ENCODE peak calls at places on chromosomes 7 and 10, in four cellular contexts. P, Y, E and B are unnamed samples.

GRCh38 chr7:137003071-137003470 is 134.6 kb downstream of the CHRM2 start:
- DNase-seq in P (no peak), Y (no peak), E (no peak), B (no peak)

GRCh38 chr7:157543791-157544190 is 207.0 kb downstream of the DNAJB6 start:
- DNase-seq in P (no peak), Y (no peak), E (no peak), B (no peak)

GRCh38 chr10:108521827-108522503 is 1357.5 kb upstream of the SORCS1 start:
- DNase-seq in P (no peak), Y (no peak), E (no peak), B (no peak)

GRCh38 chr10:15370741-15371701 is at the start of gene FAM171A1:
- DNase-seq in P (peak; percentile 50), Y (no peak), E (peak; percentile 79), B (no peak)

GRCh38 chr10:21069929-21070363 is 172.8 kb upstream of the NEBL start:
- DNase-seq in P (no peak), Y (no peak), E (no peak), B (no peak)

GRCh38 chr10:119517235-119518141 is 25.0 kb downstream of the RGS10 start:
- DNase-seq in P (peak; percentile 54), Y (peak; percentile 59), E (no peak), B (peak; percentile 52)

GRCh38 chr7:142804715-142805114 is 33.9 kb downstream of the PRSS2 start:
- DNase-seq in P (no peak), Y (no peak), E (peak; percentile 55), B (no peak)

GRCh38 chr7:1681581-1681980 is 11.5 kb downstream of the ELFN1 start:
- DNase-seq in P (no peak), Y (no peak), E (no peak), B (no peak)

GRCh38 chr7:108592633-108593277 is 23.1 kb downstream of the DNAJB9 start:
- DNase-seq in P (no peak), Y (no peak), E (no peak), B (no peak)

GRCh38 chr7:55477781-55478374 is 94.4 kb downstream of the VOPP1 start:
- DNase-seq in P (no peak), Y (no peak), E (no peak), B (no peak)

GRCh38 chr10:29329420-29329819 is 40.5 kb downstream of the LYZL1 start:
- DNase-seq in P (no peak), Y (no peak), E (no peak), B (no peak)

GRCh38 chr7:122561326-122561725 is 137.6 kb downstream of the RNF133 start:
- DNase-seq in P (no peak), Y (no peak), E (no peak), B (no peak)
- TF ChIP-seq SPI1 in P (no peak), Y (no peak), E (no peak), B (no peak)

GRCh38 chr10:50470798-50471582 is 152.8 kb downstream of the SGMS1 start:
- DNase-seq in P (no peak), Y (no peak), E (no peak), B (no peak)
- TF ChIP-seq POLR2AphosphoS5 in P (no peak), Y (no peak), E (no peak), B (no peak)

DNA sequence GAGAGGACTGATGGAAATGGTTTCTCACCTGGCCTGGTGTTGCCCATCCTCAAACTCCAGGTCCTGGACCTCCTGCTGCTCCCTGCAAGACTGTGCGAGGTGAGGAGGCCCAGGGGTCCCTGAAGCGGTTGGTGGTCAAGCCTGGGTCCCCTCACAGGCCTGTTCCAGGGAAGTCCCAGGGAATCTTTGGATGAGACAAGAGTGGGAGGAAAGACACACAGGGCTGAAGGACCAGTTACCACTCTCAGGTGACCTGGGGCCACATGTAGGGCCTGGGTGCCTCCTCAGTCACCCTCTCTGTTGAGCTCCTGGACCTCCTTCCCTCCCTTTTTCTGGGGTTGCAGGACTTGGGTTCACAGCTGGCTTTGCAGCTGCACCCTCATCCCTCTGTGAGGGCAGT is 42.6 kb upstream of the CXCL12 start:
- DNase-seq in P (no peak), Y (no peak), E (no peak), B (no peak)
- TF ChIP-seq SPI1 in P (no peak), Y (no peak), E (no peak), B (no peak)

GRCh38 chr7:101860316-101861222 is 43.1 kb downstream of the CUX1 start:
- DNase-seq in P (no peak), Y (no peak), E (no peak), B (no peak)

GRCh38 chr7:101858437-101859385 is 41.3 kb downstream of the CUX1 start:
- DNase-seq in P (no peak), Y (no peak), E (no peak), B (no peak)

GRCh38 chr7:101857358-101857794 is 40.0 kb downstream of the CUX1 start:
- DNase-seq in P (no peak), Y (peak; percentile 40), E (no peak), B (no peak)

GRCh38 chr7:101861223-101861775 is 43.9 kb downstream of the CUX1 start:
- DNase-seq in P (no peak), Y (no peak), E (no peak), B (no peak)

DNA sequence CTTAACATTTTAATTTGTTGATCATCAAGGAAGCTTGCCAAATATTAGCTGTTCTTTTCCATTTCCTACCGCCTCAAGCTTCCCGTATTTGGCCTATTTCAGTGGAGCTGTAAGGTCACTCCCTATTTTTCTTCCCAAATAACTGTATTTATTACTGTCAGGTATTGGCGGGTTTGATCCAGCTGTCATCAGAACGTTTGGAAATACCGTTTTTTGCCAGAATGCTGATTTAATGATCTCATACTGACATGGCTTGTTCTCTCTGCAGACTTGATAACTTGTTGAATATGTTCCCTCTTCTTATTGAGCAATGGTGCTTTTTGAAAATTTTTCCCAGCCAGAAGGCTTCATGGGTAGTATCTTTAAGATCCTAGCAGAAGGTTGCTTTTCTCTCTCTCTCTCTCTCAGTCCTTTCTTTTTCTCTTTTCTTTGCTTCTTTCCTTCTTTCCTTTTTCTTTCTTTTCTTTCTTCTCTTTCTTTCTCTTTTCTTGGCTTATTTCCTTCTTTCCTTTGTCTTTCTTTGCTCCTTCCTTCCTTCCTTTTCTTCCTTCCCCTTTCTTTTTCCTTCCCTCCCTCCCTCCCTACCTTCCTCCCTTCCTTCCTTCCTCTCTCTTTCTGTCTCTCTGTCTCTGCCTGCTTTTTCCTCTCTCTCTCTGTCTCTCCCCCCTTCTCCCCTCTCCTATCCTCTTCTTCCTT is 42.1 kb downstream of the CUX1 start:
- DNase-seq in P (no peak), Y (no peak), E (no peak), B (peak; percentile 12)
- TF ChIP-seq POLR2AphosphoS5 in P (no peak), Y (no peak), E (no peak), B (no peak)